ENCODE peak calls at places on chromosomes 7 and 10, in eight cellular contexts. K, U, R, W, C, O, S and L are unnamed samples.

GRCh38 chr7:13846386-13846785 is 143.1 kb downstream of the ETV1 start:
- DNase-seq in K (no peak), U (peak; percentile 31), R (no peak), W (no peak), C (no peak), O (no peak), S (no peak), L (no peak)

GRCh38 chr7:84134169-84134568 is 60.4 kb downstream of the SEMA3A start:
- DNase-seq in K (no peak), U (no peak), R (no peak), W (no peak), C (no peak), O (no peak), S (no peak), L (no peak)

GRCh38 chr10:97024181-97025073 is 161.3 kb downstream of the SLIT1 start:
- DNase-seq in K (peak; percentile 87), U (peak; percentile 57), R (peak; percentile 51), W (no peak), C (no peak), O (peak; percentile 5), S (no peak), L (no peak)

GRCh38 chr7:64685741-64686140 is 19.8 kb downstream of the ZNF107 start:
- DNase-seq in K (no peak), U (no peak), R (no peak), W (no peak), C (no peak), O (no peak), S (no peak), L (no peak)

GRCh38 chr10:59896186-59896585 is 10.2 kb downstream of the CCDC6 start:
- DNase-seq in K (no peak), U (no peak), R (no peak), W (no peak), C (peak; percentile 36), O (no peak), S (no peak), L (no peak)

GRCh38 chr10:132187421-132188138 is 832 bp downstream of the DPYSL4 start:
- DNase-seq in K (peak; percentile 64), U (no peak), R (no peak), W (no peak), C (no peak), O (no peak), S (no peak), L (no peak)

GRCh38 chr10:133088524-133089460 is 1.1 kb downstream of the ADGRA1 start:
- DNase-seq in K (no peak), U (no peak), R (no peak), W (no peak), C (no peak), O (no peak), S (no peak), L (no peak)

GRCh38 chr7:36288501-36288900 is 101.2 kb upstream of the ANLN start:
- DNase-seq in K (no peak), U (no peak), R (no peak), W (no peak), C (no peak), O (no peak), S (no peak), L (no peak)

GRCh38 chr7:95470452-95470851 is 15.3 kb upstream of the ASB4 start:
- DNase-seq in K (peak; percentile 50), U (peak; percentile 76), R (peak; percentile 65), W (no peak), C (no peak), O (no peak), S (no peak), L (no peak)

GRCh38 chr7:86846494-86847190 is 202.9 kb downstream of the GRM3 start:
- DNase-seq in K (no peak), U (no peak), R (no peak), W (no peak), C (no peak), O (no peak), S (no peak), L (no peak)

GRCh38 chr7:127782550-127783266 is 130.7 kb downstream of the SND1 start:
- DNase-seq in K (no peak), U (peak; percentile 37), R (no peak), W (no peak), C (no peak), O (no peak), S (no peak), L (no peak)

GRCh38 chr10:48945441-48946143 is 6.0 kb upstream of the LRRC18 start:
- DNase-seq in K (no peak), U (no peak), R (no peak), W (no peak), C (no peak), O (no peak), S (no peak), L (no peak)

GRCh38 chr7:90910136-90910535 is 314.0 kb downstream of the CDK14 start:
- DNase-seq in K (no peak), U (peak; percentile 27), R (no peak), W (no peak), C (no peak), O (no peak), S (no peak), L (no peak)

GRCh38 chr10:13338337-13339128 is 9.6 kb downstream of the SEPHS1 start:
- DNase-seq in K (no peak), U (no peak), R (no peak), W (no peak), C (no peak), O (no peak), S (no peak), L (peak; percentile 68)

GRCh38 chr7:134351424-134351823 is 34.7 kb upstream of the SLC35B4 start:
- DNase-seq in K (peak; percentile 30), U (no peak), R (no peak), W (no peak), C (no peak), O (no peak), S (no peak), L (no peak)

GRCh38 chr10:101489355-101489754 is 98.7 kb downstream of the POLL start:
- DNase-seq in K (no peak), U (peak; percentile 61), R (no peak), W (no peak), C (no peak), O (no peak), S (no peak), L (peak; percentile 47)

GRCh38 chr10:56911906-56912480 is 550.9 kb upstream of the ZWINT start:
- DNase-seq in K (no peak), U (no peak), R (no peak), W (no peak), C (no peak), O (no peak), S (no peak), L (no peak)

GRCh38 chr10:132666733-132667612 is 119.0 kb downstream of the NKX6-2 start:
- DNase-seq in K (no peak), U (peak; percentile 5), R (no peak), W (no peak), C (no peak), O (no peak), S (no peak), L (no peak)